ENCODE peak calls at places on chromosomes 4 and X, in five cellular contexts. W is mammary epithelial cell, L is uterus, R is HepG2, S is brain microvascular endothelial cell. M is an unnamed sample.

GRCh38 chr4:99457270-99457669 is 22.1 kb upstream of the ADH7 start:
- DNase-seq in W (no peak), L (no peak), R (no peak), S (no peak), M (no peak)

GRCh38 chrX:27445438-27445837 is 17.7 kb downstream of the PPP4R3C start:
- DNase-seq in W (no peak), L (no peak), R (peak; percentile 93), S (no peak), M (no peak)

GRCh38 chr4:17545374-17546140 is 30.6 kb downstream of the CLRN2 start:
- DNase-seq in W (no peak), L (no peak), R (no peak), S (no peak), M (no peak)

GRCh38 chr4:146495277-146495676 is 26.5 kb downstream of the SLC10A7 start:
- DNase-seq in W (peak; percentile 11), L (no peak), R (peak; percentile 1), S (no peak), M (no peak)

GRCh38 chr4:11732155-11732554 is 303.5 kb upstream of the HS3ST1 start:
- DNase-seq in W (no peak), L (no peak), R (no peak), S (no peak), M (no peak)

GRCh38 chrX:65596270-65596669 is 61.7 kb upstream of the LAS1L start:
- DNase-seq in W (peak; percentile 54), L (no peak), R (no peak), S (peak; percentile 22), M (no peak)

GRCh38 chr4:165293927-165294649 is 33.4 kb upstream of the MSMO1 start:
- DNase-seq in W (no peak), L (no peak), R (no peak), S (no peak), M (no peak)

GRCh38 chr4:108008721-108009120 is 19.0 kb downstream of the HADH start:
- DNase-seq in W (peak; percentile 79), L (no peak), R (no peak), S (no peak), M (no peak)

GRCh38 chr4:106986486-106986885 is 49.6 kb downstream of the DKK2 start:
- DNase-seq in W (peak; percentile 4), L (no peak), R (no peak), S (peak; percentile 39), M (no peak)

GRCh38 chr4:148052448-148052847 is 320.6 kb downstream of the ARHGAP10 start:
- DNase-seq in W (no peak), L (no peak), R (no peak), S (no peak), M (no peak)

GRCh38 chrX:45745479-45745878 is 544.8 kb upstream of the DIPK2B start:
- DNase-seq in W (no peak), L (no peak), R (no peak), S (no peak), M (no peak)

GRCh38 chr4:158131037-158131436 is 41.8 kb downstream of the GASK1B start:
- DNase-seq in W (peak; percentile 61), L (no peak), R (no peak), S (no peak), M (no peak)

GRCh38 chrX:77293331-77293995 is 153.7 kb upstream of the FGF16 start:
- DNase-seq in W (no peak), L (no peak), R (no peak), S (no peak), M (no peak)

GRCh38 chrX:460116-460515 is 73.4 kb upstream of the PPP2R3B start:
- DNase-seq in W (no peak), L (no peak), R (no peak), S (no peak), M (no peak)

GRCh38 chrX:154458116-154458953 is at the start of gene PLXNA3:
- DNase-seq in W (no peak), L (peak; percentile 54), R (no peak), S (no peak), M (peak; percentile 94)

GRCh38 chr4:148016063-148016637 is 284.3 kb downstream of the ARHGAP10 start:
- DNase-seq in W (no peak), L (no peak), R (no peak), S (no peak), M (no peak)

GRCh38 chr4:57465321-57466056 is 355.3 kb upstream of the IGFBP7 start:
- DNase-seq in W (no peak), L (no peak), R (no peak), S (no peak), M (no peak)

GRCh38 chrX:77668391-77669237 is 117.4 kb downstream of the ATRX start:
- DNase-seq in W (peak; percentile 44), L (no peak), R (peak; percentile 1), S (peak; percentile 11), M (no peak)

GRCh38 chrX:20857746-20858145 is 516.5 kb upstream of the CNKSR2 start:
- DNase-seq in W (peak; percentile 43), L (no peak), R (no peak), S (no peak), M (peak; percentile 26)

GRCh38 chr4:152529880-152530279 is 6.0 kb downstream of the FBXW7 start:
- DNase-seq in W (no peak), L (no peak), R (no peak), S (no peak), M (no peak)

DNA sequence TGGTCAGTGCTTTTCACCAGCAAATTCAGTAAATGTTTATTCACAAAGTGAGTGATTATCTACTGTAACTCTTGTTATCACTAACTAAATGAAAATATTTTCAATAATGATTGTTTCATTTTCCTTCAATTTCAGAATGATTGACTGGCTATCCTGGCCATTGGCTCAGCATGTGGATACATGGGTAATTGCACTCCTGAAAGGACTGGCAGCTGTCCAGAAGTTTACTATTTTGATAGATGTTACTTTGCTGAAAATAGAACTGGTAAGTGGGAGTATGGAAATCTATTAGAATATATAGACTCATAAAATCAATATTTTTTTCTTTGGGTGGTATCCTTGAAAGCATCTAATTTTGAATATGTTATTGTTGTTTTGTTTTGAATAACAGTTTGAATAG is 10.9 kb downstream of the USP38 start:
- DNase-seq in W (no peak), L (no peak), R (no peak), S (no peak), M (no peak)
- H3K36me3 ChIP-seq in W (peaks cover 21% of the 10 kb centered on the region), L (no peaks in the 10 kb centered on the region), R (peaks cover 9% of the 10 kb centered on the region), S (peaks cover 42% of the 10 kb centered on the region), M (peaks cover 10% of the 10 kb centered on the region)

GRCh38 chr4:59537231-59537886 is 1662.8 kb upstream of the ADGRL3 start:
- DNase-seq in W (peak; percentile 5), L (no peak), R (no peak), S (no peak), M (no peak)

GRCh38 chr4:59540311-59540710 is 1659.8 kb upstream of the ADGRL3 start:
- DNase-seq in W (no peak), L (no peak), R (peak; percentile 3), S (no peak), M (no peak)

DNA sequence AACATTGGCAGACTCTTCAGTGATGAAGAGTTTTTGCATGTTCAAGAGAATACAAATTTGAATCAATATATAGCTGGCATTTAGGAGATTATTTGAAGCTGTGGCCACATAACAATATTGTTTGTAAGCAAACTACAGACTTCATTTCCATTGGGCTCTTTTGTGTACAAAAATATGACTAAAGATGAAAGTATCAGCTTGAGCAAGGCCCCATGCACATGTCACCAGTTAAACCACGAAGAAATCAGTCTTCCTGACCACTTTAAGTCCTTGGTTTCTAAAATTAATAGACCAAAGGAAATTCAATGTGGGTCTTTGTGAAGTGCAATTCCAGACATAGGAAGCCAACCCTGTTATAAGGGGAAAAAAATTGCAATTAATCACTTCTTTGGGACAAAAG is 1664.6 kb upstream of the ADGRL3 start:
- DNase-seq in W (no peak), L (no peak), R (no peak), S (no peak), M (no peak)
- H3K36me3 ChIP-seq in W (no peaks in the 10 kb centered on the region), L (no peaks in the 10 kb centered on the region), R (no peaks in the 10 kb centered on the region), S (no peaks in the 10 kb centered on the region), M (no peaks in the 10 kb centered on the region)

DNA sequence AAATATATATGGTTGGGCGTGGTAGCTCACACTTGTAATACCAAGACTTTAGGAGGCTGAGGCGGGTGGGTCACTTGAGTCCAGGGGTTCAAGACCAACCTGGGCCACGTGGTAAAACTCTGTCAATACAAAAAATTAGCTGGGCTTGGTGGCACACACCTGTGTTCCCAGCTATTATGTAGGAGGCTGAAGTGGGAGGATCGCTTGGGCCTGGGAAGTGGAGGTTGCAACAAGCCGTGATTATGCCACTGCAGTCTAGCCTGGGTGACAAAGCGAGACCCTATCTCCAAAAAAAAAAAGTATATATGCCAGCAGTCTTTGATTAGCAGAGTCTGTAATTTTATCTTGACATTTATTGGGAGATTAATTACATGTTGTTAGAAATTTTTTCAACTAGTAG is 8.7 kb downstream of the EIF2S3 start:
- DNase-seq in W (no peak), L (no peak), R (no peak), S (no peak), M (no peak)
- H3K36me3 ChIP-seq in W (peaks cover 73% of the 10 kb centered on the region), L (no peaks in the 10 kb centered on the region), R (no peaks in the 10 kb centered on the region), S (peaks cover 64% of the 10 kb centered on the region), M (peaks cover 58% of the 10 kb centered on the region)

GRCh38 chr4:87123241-87123640 is 97.2 kb downstream of the KLHL8 start:
- DNase-seq in W (no peak), L (no peak), R (no peak), S (no peak), M (no peak)
- H3K36me3 ChIP-seq in W (peaks cover 2% of the 10 kb centered on the region), L (no peaks in the 10 kb centered on the region), R (peaks cover 15% of the 10 kb centered on the region), S (peaks cover 20% of the 10 kb centered on the region), M (peaks cover 24% of the 10 kb centered on the region)

GRCh38 chr4:48708610-48709009 is 71.5 kb downstream of the FRYL start:
- DNase-seq in W (no peak), L (no peak), R (no peak), S (no peak), M (no peak)
- H3K36me3 ChIP-seq in W (peaks cover 6% of the 10 kb centered on the region), L (no peaks in the 10 kb centered on the region), R (no peaks in the 10 kb centered on the region), S (no peaks in the 10 kb centered on the region), M (no peaks in the 10 kb centered on the region)

GRCh38 chr4:139718358-139718757 is 52.7 kb downstream of the MGST2 start:
- DNase-seq in W (no peak), L (no peak), R (no peak), S (no peak), M (peak; percentile 53)

GRCh38 chr4:139718833-139719232 is 53.2 kb downstream of the MGST2 start:
- DNase-seq in W (no peak), L (no peak), R (no peak), S (no peak), M (peak; percentile 65)

GRCh38 chr4:139719381-139720101 is 53.9 kb downstream of the MGST2 start:
- DNase-seq in W (no peak), L (no peak), R (no peak), S (no peak), M (no peak)

GRCh38 chr4:139721789-139722188 is 56.2 kb downstream of the MGST2 start:
- DNase-seq in W (no peak), L (no peak), R (no peak), S (no peak), M (no peak)

DNA sequence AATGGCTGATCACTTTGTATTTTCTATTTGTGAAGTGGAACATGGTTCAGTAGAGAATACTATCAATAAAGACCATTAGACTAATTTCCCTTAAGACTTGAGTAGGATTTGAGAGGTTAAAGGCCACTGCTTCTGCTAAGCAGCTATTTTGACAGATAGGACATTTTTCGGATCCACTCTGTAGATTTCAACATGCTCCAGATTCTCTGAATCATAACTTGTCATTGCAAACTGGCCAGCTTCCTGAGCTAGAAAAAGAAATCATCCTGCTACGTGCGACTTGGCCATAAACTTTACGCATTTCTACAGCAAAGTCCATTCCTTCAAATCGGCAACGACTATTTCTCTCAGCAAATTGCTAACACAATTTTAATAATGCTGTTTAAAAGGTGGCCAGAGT is 55.2 kb downstream of the MGST2 start:
- DNase-seq in W (no peak), L (no peak), R (no peak), S (no peak), M (no peak)
- H3K36me3 ChIP-seq in W (no peaks in the 10 kb centered on the region), L (no peaks in the 10 kb centered on the region), R (peaks cover 9% of the 10 kb centered on the region), S (no peaks in the 10 kb centered on the region), M (no peaks in the 10 kb centered on the region)